ENCODE peak calls at places on chromosomes 16 and 17, in ten cellular contexts. One of them, this sample, is unnamed.

GRCh38 chr16:19068237-19068815 is 912 bp downstream of the COQ7 start:
- DNase-seq in GM04504: no peak
- DNase-seq in NCI-H187 treated with DMSO at 0.1 percent for 48 hours: no peak
- DNase-seq in activated naive CD4-positive, alpha-beta T cell treated with anti-CD3 and anti-CD28 coated beads for 36 hours: no peak
- DNase-seq in erythroblast: peak; percentile 53
- DNase-seq in NCI-H1417: no peak
- DNase-seq in NCI-H2081: no peak
- DNase-seq in AG09319: no peak
- DNase-seq in stimulated activated CD4-positive, alpha-beta T cell treated with anti-CD3 and anti-CD28 coated beads, Interleukin-1b, Interleukin-23, amount 100 ng/mL, for 24 hours: no peak
- DNase-seq in Ammon's horn: no peak
- DNase-seq in this sample: no peak

GRCh38 chr16:4489030-4489429 is 12.8 kb downstream of the HMOX2 start:
- DNase-seq in NCI-H2081: no peak
- DNase-seq in Ammon's horn: no peak
- DNase-seq in erythroblast: no peak
- DNase-seq in AG09319: no peak
- DNase-seq in GM04504: no peak
- DNase-seq in stimulated activated CD4-positive, alpha-beta T cell treated with anti-CD3 and anti-CD28 coated beads, Interleukin-1b, Interleukin-23, amount 100 ng/mL, for 24 hours: no peak
- DNase-seq in activated naive CD4-positive, alpha-beta T cell treated with anti-CD3 and anti-CD28 coated beads for 36 hours: no peak
- DNase-seq in NCI-H1417: no peak
- DNase-seq in NCI-H187 treated with DMSO at 0.1 percent for 48 hours: no peak
- DNase-seq in this sample: no peak

GRCh38 chr16:4115209-4115940 is 867 bp downstream of the ADCY9 start:
- DNase-seq in NCI-H2081: peak; percentile 45
- DNase-seq in NCI-H1417: peak; percentile 30
- DNase-seq in erythroblast: peak; percentile 25
- DNase-seq in NCI-H187 treated with DMSO at 0.1 percent for 48 hours: no peak
- DNase-seq in AG09319: no peak
- DNase-seq in activated naive CD4-positive, alpha-beta T cell treated with anti-CD3 and anti-CD28 coated beads for 36 hours: peak; percentile 48
- DNase-seq in stimulated activated CD4-positive, alpha-beta T cell treated with anti-CD3 and anti-CD28 coated beads, Interleukin-1b, Interleukin-23, amount 100 ng/mL, for 24 hours: no peak
- DNase-seq in GM04504: no peak
- DNase-seq in Ammon's horn: peak; percentile 30
- DNase-seq in this sample: no peak

GRCh38 chr16:63618896-63619295 is 1503.0 kb downstream of the CDH11 start:
- DNase-seq in AG09319: no peak
- DNase-seq in NCI-H1417: no peak
- DNase-seq in stimulated activated CD4-positive, alpha-beta T cell treated with anti-CD3 and anti-CD28 coated beads, Interleukin-1b, Interleukin-23, amount 100 ng/mL, for 24 hours: no peak
- DNase-seq in activated naive CD4-positive, alpha-beta T cell treated with anti-CD3 and anti-CD28 coated beads for 36 hours: no peak
- DNase-seq in Ammon's horn: no peak
- DNase-seq in NCI-H187 treated with DMSO at 0.1 percent for 48 hours: no peak
- DNase-seq in GM04504: no peak
- DNase-seq in erythroblast: no peak
- DNase-seq in NCI-H2081: no peak
- DNase-seq in this sample: no peak

GRCh38 chr16:49009204-49009603 is 272.4 kb downstream of the CBLN1 start:
- DNase-seq in Ammon's horn: no peak
- DNase-seq in activated naive CD4-positive, alpha-beta T cell treated with anti-CD3 and anti-CD28 coated beads for 36 hours: no peak
- DNase-seq in NCI-H187 treated with DMSO at 0.1 percent for 48 hours: no peak
- DNase-seq in NCI-H1417: no peak
- DNase-seq in NCI-H2081: no peak
- DNase-seq in GM04504: no peak
- DNase-seq in erythroblast: no peak
- DNase-seq in AG09319: no peak
- DNase-seq in stimulated activated CD4-positive, alpha-beta T cell treated with anti-CD3 and anti-CD28 coated beads, Interleukin-1b, Interleukin-23, amount 100 ng/mL, for 24 hours: no peak
- DNase-seq in this sample: no peak

GRCh38 chr17:12622726-12623125 is 43.0 kb upstream of the MYOCD start:
- DNase-seq in stimulated activated CD4-positive, alpha-beta T cell treated with anti-CD3 and anti-CD28 coated beads, Interleukin-1b, Interleukin-23, amount 100 ng/mL, for 24 hours: no peak
- DNase-seq in erythroblast: no peak
- DNase-seq in GM04504: no peak
- DNase-seq in AG09319: no peak
- DNase-seq in NCI-H2081: no peak
- DNase-seq in NCI-H187 treated with DMSO at 0.1 percent for 48 hours: no peak
- DNase-seq in Ammon's horn: no peak
- DNase-seq in NCI-H1417: no peak
- DNase-seq in activated naive CD4-positive, alpha-beta T cell treated with anti-CD3 and anti-CD28 coated beads for 36 hours: no peak
- DNase-seq in this sample: no peak

GRCh38 chr16:50151744-50152143 is 1.4 kb upstream of the TENT4B start:
- DNase-seq in Ammon's horn: no peak
- DNase-seq in NCI-H187 treated with DMSO at 0.1 percent for 48 hours: no peak
- DNase-seq in AG09319: no peak
- DNase-seq in NCI-H2081: no peak
- DNase-seq in NCI-H1417: no peak
- DNase-seq in stimulated activated CD4-positive, alpha-beta T cell treated with anti-CD3 and anti-CD28 coated beads, Interleukin-1b, Interleukin-23, amount 100 ng/mL, for 24 hours: no peak
- DNase-seq in GM04504: no peak
- DNase-seq in activated naive CD4-positive, alpha-beta T cell treated with anti-CD3 and anti-CD28 coated beads for 36 hours: peak; percentile 59
- DNase-seq in erythroblast: no peak
- DNase-seq in this sample: no peak

GRCh38 chr17:8734876-8735275 is 9.8 kb downstream of the CCDC42 start:
- DNase-seq in NCI-H2081: no peak
- DNase-seq in NCI-H1417: no peak
- DNase-seq in activated naive CD4-positive, alpha-beta T cell treated with anti-CD3 and anti-CD28 coated beads for 36 hours: no peak
- DNase-seq in AG09319: no peak
- DNase-seq in GM04504: no peak
- DNase-seq in Ammon's horn: no peak
- DNase-seq in erythroblast: no peak
- DNase-seq in NCI-H187 treated with DMSO at 0.1 percent for 48 hours: no peak
- DNase-seq in stimulated activated CD4-positive, alpha-beta T cell treated with anti-CD3 and anti-CD28 coated beads, Interleukin-1b, Interleukin-23, amount 100 ng/mL, for 24 hours: no peak
- DNase-seq in this sample: no peak

GRCh38 chr17:13153036-13153435 is 135.2 kb upstream of the ELAC2 start:
- DNase-seq in Ammon's horn: no peak
- DNase-seq in NCI-H2081: no peak
- DNase-seq in AG09319: no peak
- DNase-seq in stimulated activated CD4-positive, alpha-beta T cell treated with anti-CD3 and anti-CD28 coated beads, Interleukin-1b, Interleukin-23, amount 100 ng/mL, for 24 hours: no peak
- DNase-seq in NCI-H1417: no peak
- DNase-seq in erythroblast: no peak
- DNase-seq in GM04504: peak; percentile 5
- DNase-seq in NCI-H187 treated with DMSO at 0.1 percent for 48 hours: no peak
- DNase-seq in activated naive CD4-positive, alpha-beta T cell treated with anti-CD3 and anti-CD28 coated beads for 36 hours: no peak
- DNase-seq in this sample: no peak

GRCh38 chr16:29656688-29657523 is 6.1 kb upstream of the SPN start:
- DNase-seq in stimulated activated CD4-positive, alpha-beta T cell treated with anti-CD3 and anti-CD28 coated beads, Interleukin-1b, Interleukin-23, amount 100 ng/mL, for 24 hours: no peak
- DNase-seq in activated naive CD4-positive, alpha-beta T cell treated with anti-CD3 and anti-CD28 coated beads for 36 hours: no peak
- DNase-seq in NCI-H1417: no peak
- DNase-seq in AG09319: no peak
- DNase-seq in Ammon's horn: no peak
- DNase-seq in GM04504: no peak
- DNase-seq in NCI-H187 treated with DMSO at 0.1 percent for 48 hours: no peak
- DNase-seq in erythroblast: no peak
- DNase-seq in NCI-H2081: no peak
- DNase-seq in this sample: no peak

GRCh38 chr17:8628609-8629169 is 1.8 kb downstream of the MYH10 start:
- DNase-seq in AG09319: no peak
- DNase-seq in NCI-H1417: no peak
- DNase-seq in Ammon's horn: no peak
- DNase-seq in NCI-H187 treated with DMSO at 0.1 percent for 48 hours: no peak
- DNase-seq in erythroblast: peak; percentile 88
- DNase-seq in GM04504: no peak
- DNase-seq in NCI-H2081: no peak
- DNase-seq in stimulated activated CD4-positive, alpha-beta T cell treated with anti-CD3 and anti-CD28 coated beads, Interleukin-1b, Interleukin-23, amount 100 ng/mL, for 24 hours: no peak
- DNase-seq in activated naive CD4-positive, alpha-beta T cell treated with anti-CD3 and anti-CD28 coated beads for 36 hours: no peak
- DNase-seq in this sample: no peak

GRCh38 chr17:7862692-7863437 is 5.1 kb downstream of the CYB5D1 start:
- DNase-seq in NCI-H187 treated with DMSO at 0.1 percent for 48 hours: no peak
- DNase-seq in NCI-H2081: peak; percentile 61
- DNase-seq in activated naive CD4-positive, alpha-beta T cell treated with anti-CD3 and anti-CD28 coated beads for 36 hours: peak; percentile 56
- DNase-seq in AG09319: no peak
- DNase-seq in stimulated activated CD4-positive, alpha-beta T cell treated with anti-CD3 and anti-CD28 coated beads, Interleukin-1b, Interleukin-23, amount 100 ng/mL, for 24 hours: no peak
- DNase-seq in Ammon's horn: no peak
- DNase-seq in NCI-H1417: peak; percentile 15
- DNase-seq in erythroblast: peak; percentile 70
- DNase-seq in GM04504: no peak
- DNase-seq in this sample: peak; percentile 50

GRCh38 chr17:60653569-60653968 is 24.1 kb upstream of the BCAS3 start:
- DNase-seq in Ammon's horn: no peak
- DNase-seq in erythroblast: no peak
- DNase-seq in NCI-H187 treated with DMSO at 0.1 percent for 48 hours: no peak
- DNase-seq in AG09319: no peak
- DNase-seq in GM04504: no peak
- DNase-seq in NCI-H2081: no peak
- DNase-seq in NCI-H1417: no peak
- DNase-seq in activated naive CD4-positive, alpha-beta T cell treated with anti-CD3 and anti-CD28 coated beads for 36 hours: no peak
- DNase-seq in stimulated activated CD4-positive, alpha-beta T cell treated with anti-CD3 and anti-CD28 coated beads, Interleukin-1b, Interleukin-23, amount 100 ng/mL, for 24 hours: no peak
- DNase-seq in this sample: no peak

GRCh38 chr17:17698869-17699351 is 17.7 kb downstream of the RAI1 start:
- DNase-seq in GM04504: no peak
- DNase-seq in AG09319: no peak
- DNase-seq in NCI-H187 treated with DMSO at 0.1 percent for 48 hours: no peak
- DNase-seq in NCI-H2081: no peak
- DNase-seq in stimulated activated CD4-positive, alpha-beta T cell treated with anti-CD3 and anti-CD28 coated beads, Interleukin-1b, Interleukin-23, amount 100 ng/mL, for 24 hours: no peak
- DNase-seq in NCI-H1417: peak; percentile 52
- DNase-seq in Ammon's horn: no peak
- DNase-seq in erythroblast: no peak
- DNase-seq in activated naive CD4-positive, alpha-beta T cell treated with anti-CD3 and anti-CD28 coated beads for 36 hours: no peak
- DNase-seq in this sample: peak; percentile 27

GRCh38 chr17:83161298-83162034 is 82.1 kb downstream of the METRNL start:
- DNase-seq in erythroblast: no peak
- DNase-seq in NCI-H2081: no peak
- DNase-seq in stimulated activated CD4-positive, alpha-beta T cell treated with anti-CD3 and anti-CD28 coated beads, Interleukin-1b, Interleukin-23, amount 100 ng/mL, for 24 hours: no peak
- DNase-seq in NCI-H1417: no peak
- DNase-seq in NCI-H187 treated with DMSO at 0.1 percent for 48 hours: no peak
- DNase-seq in AG09319: peak; percentile 84
- DNase-seq in activated naive CD4-positive, alpha-beta T cell treated with anti-CD3 and anti-CD28 coated beads for 36 hours: no peak
- DNase-seq in Ammon's horn: peak; percentile 0
- DNase-seq in GM04504: peak; percentile 85
- DNase-seq in this sample: no peak

GRCh38 chr16:69511641-69512040 is 54.1 kb upstream of the NFAT5 start:
- DNase-seq in Ammon's horn: no peak
- DNase-seq in AG09319: no peak
- DNase-seq in NCI-H1417: no peak
- DNase-seq in NCI-H2081: no peak
- DNase-seq in GM04504: no peak
- DNase-seq in NCI-H187 treated with DMSO at 0.1 percent for 48 hours: no peak
- DNase-seq in stimulated activated CD4-positive, alpha-beta T cell treated with anti-CD3 and anti-CD28 coated beads, Interleukin-1b, Interleukin-23, amount 100 ng/mL, for 24 hours: no peak
- DNase-seq in erythroblast: no peak
- DNase-seq in activated naive CD4-positive, alpha-beta T cell treated with anti-CD3 and anti-CD28 coated beads for 36 hours: no peak
- DNase-seq in this sample: no peak

GRCh38 chr17:82072827-82073226 is 7.2 kb upstream of the DUS1L start:
- DNase-seq in NCI-H1417: no peak
- DNase-seq in AG09319: no peak
- DNase-seq in erythroblast: no peak
- DNase-seq in activated naive CD4-positive, alpha-beta T cell treated with anti-CD3 and anti-CD28 coated beads for 36 hours: no peak
- DNase-seq in NCI-H187 treated with DMSO at 0.1 percent for 48 hours: no peak
- DNase-seq in Ammon's horn: no peak
- DNase-seq in GM04504: no peak
- DNase-seq in NCI-H2081: no peak
- DNase-seq in stimulated activated CD4-positive, alpha-beta T cell treated with anti-CD3 and anti-CD28 coated beads, Interleukin-1b, Interleukin-23, amount 100 ng/mL, for 24 hours: no peak
- DNase-seq in this sample: no peak

This sample was measured in HT-29.